ENCODE peak calls at places on chromosomes 7 and 10, in eight cellular contexts. Z, V, H, D, Y, A, P and I are unnamed samples.

GRCh38 chr7:27647052-27647451 is 15.6 kb downstream of the HIBADH start:
- DNase-seq in A (peak; percentile 82), P (no peak), Y (no peak), Z (no peak), H (no peak), V (no peak), D (peak; percentile 79), I (no peak)

GRCh38 chr7:148987751-148988512 is 40.4 kb downstream of the PDIA4 start:
- DNase-seq in Y (no peak), A (peak; percentile 43), D (peak; percentile 42), Z (no peak), H (no peak), V (no peak), P (no peak), I (no peak)

GRCh38 chr10:79088176-79088575 is 19.4 kb downstream of the ZMIZ1 start:
- DNase-seq in D (peak; percentile 73), Y (peak; percentile 76), H (peak; percentile 88), V (no peak), P (no peak), Z (no peak), A (no peak), I (no peak)

GRCh38 chr7:143085109-143085508 is 33.0 kb downstream of the OR6V1 start:
- DNase-seq in P (no peak), A (no peak), V (no peak), H (no peak), Z (no peak), D (no peak), Y (no peak), I (no peak)

GRCh38 chr7:1192171-1192676 is 32.2 kb upstream of the ZFAND2A start:
- DNase-seq in Y (no peak), P (peak; percentile 35), D (peak; percentile 59), H (no peak), V (no peak), Z (no peak), A (peak; percentile 95), I (no peak)

GRCh38 chr7:113635492-113635891 is 283.3 kb downstream of the PPP1R3A start:
- DNase-seq in A (no peak), Y (no peak), Z (no peak), P (no peak), V (no peak), H (no peak), D (no peak), I (no peak)

GRCh38 chr10:107442035-107442505 is 277.6 kb upstream of the SORCS1 start:
- DNase-seq in H (no peak), D (peak; percentile 82), V (no peak), P (no peak), Z (no peak), A (peak; percentile 41), Y (no peak), I (no peak)

GRCh38 chr7:49852619-49853462 is 79.4 kb downstream of the VWC2 start:
- DNase-seq in Z (no peak), H (peak; percentile 47), Y (peak; percentile 24), A (peak; percentile 12), V (peak; percentile 0), P (no peak), D (peak; percentile 61), I (peak; percentile 40)

GRCh38 chr7:22569586-22570321 is 69.8 kb upstream of the STEAP1B start:
- DNase-seq in Z (no peak), D (no peak), V (no peak), H (no peak), Y (peak; percentile 25), P (no peak), A (peak; percentile 68), I (no peak)

GRCh38 chr10:3014968-3015367 is 52.4 kb upstream of the PFKP start:
- DNase-seq in V (no peak), D (peak; percentile 21), P (no peak), A (peak; percentile 22), H (peak; percentile 36), Y (peak; percentile 43), Z (no peak), I (no peak)

GRCh38 chr10:43843331-43844101 is 194.8 kb upstream of the ZNF32 start:
- DNase-seq in H (no peak), P (peak; percentile 49), D (no peak), Y (no peak), Z (peak; percentile 65), V (no peak), A (peak; percentile 86), I (no peak)

GRCh38 chr10:84118395-84119006 is 20.8 kb upstream of the GHITM start:
- DNase-seq in P (no peak), V (no peak), Z (no peak), Y (no peak), H (no peak), D (peak; percentile 19), A (no peak), I (no peak)

GRCh38 chr10:84108797-84109196 is 30.5 kb upstream of the GHITM start:
- DNase-seq in D (no peak), H (no peak), A (no peak), Y (no peak), P (no peak), V (no peak), Z (no peak), I (no peak)

GRCh38 chr10:84117683-84118394 is 21.5 kb upstream of the GHITM start:
- DNase-seq in A (no peak), V (no peak), D (no peak), P (no peak), Y (no peak), Z (no peak), H (no peak), I (no peak)

DNA sequence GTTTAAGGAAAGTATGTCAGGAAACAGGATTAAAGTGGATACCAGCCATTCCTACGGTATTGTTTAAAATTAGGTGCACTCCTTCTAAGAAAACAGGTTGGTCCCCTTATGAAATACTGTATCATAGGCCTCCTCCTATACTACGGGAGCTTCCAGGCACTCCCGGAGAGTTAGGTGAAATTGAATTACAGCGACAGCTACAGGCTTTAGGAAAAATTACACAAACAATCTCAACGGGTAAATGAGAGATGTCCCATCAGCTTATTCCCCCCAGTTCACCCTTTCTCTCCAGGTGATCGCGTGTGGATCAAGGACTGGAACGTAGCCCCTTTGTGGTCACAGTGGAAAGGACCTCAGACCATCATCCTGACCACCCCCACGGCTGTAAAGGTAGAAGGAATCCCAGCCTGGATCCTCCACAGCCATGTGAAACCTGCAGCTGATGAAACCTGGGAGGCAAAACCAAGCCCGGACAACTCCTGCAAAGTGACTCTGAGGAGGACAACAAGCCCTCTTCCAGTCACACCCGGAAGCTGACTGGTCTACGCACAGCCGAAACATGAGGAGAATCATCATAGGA is 25.1 kb upstream of the GHITM start:
- DNase-seq in Y (no peak), Z (no peak), V (no peak), H (no peak), A (no peak), P (no peak), D (no peak), I (no peak)
- TF ChIP-seq CTCF in Y (peak; percentile 26), Z (peak; percentile 35), V (no peak), H (no peak), A (peak; percentile 31), P (peak; percentile 32), D (peak; percentile 37), I (peak; percentile 59)

DNA sequence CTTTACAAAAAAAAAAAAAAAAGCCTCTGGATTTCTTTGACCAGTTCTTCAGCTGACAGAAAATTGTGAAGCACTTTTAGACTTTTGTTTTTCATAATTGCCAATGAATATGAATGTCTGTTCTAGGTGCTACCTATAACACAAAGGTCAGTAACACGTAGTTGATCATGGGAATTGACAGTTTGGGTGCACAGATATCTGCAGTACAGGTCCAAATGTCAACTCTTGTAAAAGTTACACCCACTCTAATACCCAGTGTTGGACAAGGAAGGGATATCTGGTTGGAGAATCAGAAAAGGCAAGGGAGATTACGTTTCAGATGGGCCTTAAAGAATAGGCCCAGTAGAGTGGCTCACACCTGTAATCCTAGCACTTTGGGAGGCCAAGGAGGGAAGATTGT is 1.8 kb downstream of the REEP3 start:
- DNase-seq in A (no peak), D (no peak), V (no peak), Y (no peak), H (no peak), Z (no peak), P (no peak), I (no peak)
- H3K4me3 ChIP-seq in A (no peak overlapping the region), D (no peak overlapping the region), V (peak overlapping the region; percentile 79), Y (no peak overlapping the region), H (no peak overlapping the region), Z (peak overlapping the region; percentile 84), P (no peak overlapping the region), I (peak overlapping the region; percentile 85)

DNA sequence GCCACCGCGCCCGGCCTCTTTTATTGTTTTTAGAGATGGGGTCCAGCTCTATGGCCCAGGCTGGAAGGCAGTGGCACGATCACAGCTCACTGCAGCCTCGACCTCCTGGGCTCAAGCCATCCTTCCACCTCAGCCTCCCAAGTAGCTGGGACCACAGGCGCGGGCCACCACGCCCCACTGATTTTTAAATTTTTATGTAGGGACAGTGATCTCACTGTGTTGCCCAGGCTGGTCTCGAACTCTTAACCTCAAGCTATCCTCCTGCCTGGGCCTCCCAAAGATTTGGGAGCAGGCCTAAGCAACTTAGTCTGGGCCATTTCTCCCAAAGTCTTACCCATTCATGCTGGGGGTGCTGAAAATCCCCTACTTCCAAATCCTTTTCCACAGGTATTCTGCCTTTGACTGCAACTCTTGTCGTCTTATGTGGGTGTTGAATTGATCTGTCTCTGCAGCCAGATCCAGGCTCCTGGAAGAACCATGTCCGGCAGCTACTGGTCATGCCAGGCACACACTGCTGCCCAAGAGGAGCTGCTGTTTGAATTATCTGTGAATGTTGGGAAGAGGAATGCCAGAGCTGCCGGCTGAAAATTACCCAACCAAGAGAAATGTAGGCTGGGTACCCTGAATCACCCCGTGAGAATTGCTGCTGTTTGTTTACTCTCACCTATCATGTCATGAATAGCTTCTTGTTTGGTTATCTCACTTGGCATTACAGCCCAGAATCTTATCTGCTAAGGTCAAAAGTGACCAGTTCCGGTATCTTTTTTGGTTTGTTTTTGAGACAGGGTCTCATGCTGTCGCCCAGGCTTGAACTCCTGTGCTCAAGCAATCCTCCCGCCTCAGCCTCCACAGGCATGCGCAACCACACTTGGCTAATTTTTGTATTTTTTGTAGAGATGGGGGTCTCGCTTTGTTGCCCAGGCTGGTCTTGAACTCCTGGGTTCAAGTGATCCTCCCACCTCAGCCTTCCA is 1.1 kb downstream of the ZDHHC4 start:
- DNase-seq in H (no peak), Y (no peak), P (no peak), D (no peak), A (peak; percentile 29), Z (no peak), V (no peak), I (no peak)
- TF ChIP-seq CTCF in H (no peak), Y (no peak), P (no peak), D (no peak), A (no peak), Z (no peak), V (no peak), I (no peak)

GRCh38 chr7:101740981-101741725 is 76.3 kb upstream of the CUX1 start:
- DNase-seq in D (no peak), H (no peak), Z (no peak), A (no peak), V (no peak), P (no peak), Y (no peak), I (no peak)
- H3K4me3 ChIP-seq in D (no peak overlapping the region), H (no peak overlapping the region), Z (no peak overlapping the region), A (no peak overlapping the region), V (no peak overlapping the region), P (no peak overlapping the region), Y (no peak overlapping the region), I (no peak overlapping the region)

DNA sequence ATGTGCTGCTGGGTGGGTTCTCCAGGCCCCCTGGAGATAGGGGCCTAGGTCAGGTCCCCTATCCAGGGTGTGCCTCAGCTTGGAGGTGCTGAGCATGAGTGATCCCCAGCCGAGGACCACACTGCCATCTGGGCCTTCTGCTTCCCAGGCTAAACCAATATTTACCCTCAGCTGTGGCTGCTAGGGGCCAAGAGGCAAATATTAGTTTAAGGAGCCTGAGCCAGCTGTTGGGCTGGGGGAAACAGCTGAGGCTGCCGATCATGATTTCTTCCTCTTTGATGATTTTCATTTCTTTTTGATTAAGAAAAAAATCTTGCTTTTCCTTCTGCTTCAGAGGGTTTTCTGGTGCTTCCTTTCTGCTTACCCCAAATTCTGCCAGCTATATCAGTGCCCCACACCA is 83.4 kb downstream of the NEURL1 start:
- DNase-seq in H (no peak), D (no peak), Y (no peak), V (no peak), A (no peak), P (no peak), Z (no peak), I (peak; percentile 45)
- TF ChIP-seq CTCF in H (no peak), D (no peak), Y (no peak), V (no peak), A (no peak), P (no peak), Z (no peak), I (no peak)